ENCODE peak calls at places on chromosomes 13 and 19, in nine cellular contexts. N, S, O, D, C, V, J, F and Q are unnamed samples.

GRCh38 chr13:40589285-40590109 is 76.9 kb downstream of the FOXO1 start:
- DNase-seq in C (no peak), O (no peak), D (no peak), J (no peak), V (peak), F (no peak), S (no peak), N (no peak), Q (no peak)

GRCh38 chr13:109626386-109627171 is 159.8 kb downstream of the IRS2 start:
- DNase-seq in O (no peak), F (no peak), S (no peak), J (no peak), V (no peak), D (no peak), C (no peak), N (no peak), Q (no peak)

GRCh38 chr13:48636550-48636949 is 17.2 kb upstream of the CYSLTR2 start:
- DNase-seq in J (no peak), C (no peak), O (no peak), D (no peak), S (no peak), N (no peak), F (no peak), V (peak), Q (no peak)

GRCh38 chr13:26965976-26966375 is 205.4 kb upstream of the GPR12 start:
- DNase-seq in V (peak), F (peak), S (no peak), J (no peak), N (peak), D (no peak), O (no peak), C (no peak), Q (no peak)

GRCh38 chr19:13781547-13781946 is 7.3 kb downstream of the C19orf53 start:
- DNase-seq in N (no peak), C (peak), V (peak), O (no peak), F (peak), D (peak), S (no peak), J (no peak), Q (no peak)

GRCh38 chr19:53549354-53549753 is 11.4 kb downstream of the ZNF331 start:
- DNase-seq in O (no peak), D (no peak), F (no peak), N (no peak), V (peak), C (no peak), S (no peak), J (no peak), Q (no peak)

GRCh38 chr19:46407891-46408426 is 5.4 kb downstream of the CCDC8 start:
- DNase-seq in J (no peak), F (no peak), S (no peak), C (no peak), D (peak), N (no peak), O (no peak), V (no peak), Q (no peak)

GRCh38 chr19:12991296-12991695 is 4.0 kb upstream of the NFIX start:
- DNase-seq in D (no peak), N (no peak), F (no peak), J (no peak), C (no peak), S (no peak), V (no peak), O (no peak), Q (no peak)

GRCh38 chr19:8261881-8262280 is 46.3 kb downstream of the CD320 start:
- DNase-seq in S (no peak), C (no peak), O (no peak), F (no peak), J (no peak), V (no peak), D (peak), N (peak), Q (no peak)

GRCh38 chr13:79490846-79491245 is 9.9 kb downstream of the NDFIP2 start:
- DNase-seq in O (no peak), N (no peak), J (no peak), S (no peak), C (no peak), V (peak), D (no peak), F (no peak), Q (no peak)

GRCh38 chr13:50033696-50034095 is 18.5 kb downstream of the KCNRG start:
- DNase-seq in D (no peak), J (no peak), N (no peak), O (no peak), S (no peak), V (peak), C (no peak), F (no peak), Q (no peak)

GRCh38 chr13:38348890-38349289 is 761 bp upstream of the UFM1 start:
- DNase-seq in S (no peak), F (peak), C (no peak), N (no peak), V (peak), O (peak), J (no peak), D (no peak), Q (no peak)

GRCh38 chr19:40585677-40586422 is 9.2 kb downstream of the SHKBP1 start:
- DNase-seq in J (no peak), V (peak), F (no peak), N (no peak), C (no peak), O (no peak), D (no peak), S (no peak), Q (no peak)

GRCh38 chr13:97108535-97108910 is 113.6 kb upstream of the MBNL2 start:
- DNase-seq in O (no peak), D (no peak), F (no peak), V (peak), J (no peak), S (no peak), C (no peak), N (no peak), Q (no peak)

GRCh38 chr13:76852991-76853390 is 33.2 kb downstream of the KCTD12 start:
- DNase-seq in J (no peak), V (peak), C (no peak), S (no peak), N (no peak), F (no peak), O (no peak), D (no peak), Q (no peak)

GRCh38 chr19:41866284-41866683 is 6.2 kb downstream of the RPS19 start:
- DNase-seq in V (no peak), C (no peak), N (no peak), J (no peak), S (no peak), F (peak), O (no peak), D (peak), Q (no peak)

GRCh38 chr13:31638577-31638976 is 100.7 kb upstream of the RXFP2 start:
- DNase-seq in V (peak), C (no peak), N (no peak), D (no peak), J (no peak), O (no peak), S (no peak), F (no peak), Q (no peak)

GRCh38 chr19:19460761-19461265 is 54.5 kb downstream of the TSSK6 start:
- DNase-seq in S (peak), O (peak), V (peak), D (peak), N (no peak), C (no peak), F (no peak), J (peak), Q (peak)

GRCh38 chr13:43894438-43894837 is 14.7 kb downstream of the LACC1 start:
- DNase-seq in C (no peak), N (no peak), J (no peak), O (no peak), V (no peak), F (no peak), D (no peak), S (no peak), Q (no peak)